ENCODE peak calls at places on chromosomes 11 and 22, in eight cellular contexts. C, I, V, F, Z, H, M and A are unnamed samples.

GRCh38 chr11:79237111-79237510 is 203.7 kb downstream of the TENM4 start:
- DNase-seq in Z (no peak), I (no peak), H (no peak), V (no peak), C (no peak), M (no peak), F (no peak), A (no peak)

GRCh38 chr11:107713009-107713408 is 1.2 kb upstream of the SLN start:
- DNase-seq in M (no peak), C (no peak), Z (no peak), I (no peak), H (no peak), F (no peak), V (no peak), A (no peak)

GRCh38 chr22:45892681-45893461 is 84.1 kb downstream of the WNT7B start:
- DNase-seq in Z (no peak), V (no peak), M (no peak), C (no peak), F (no peak), H (no peak), I (no peak), A (no peak)

GRCh38 chr11:45913942-45914635 is 3.6 kb downstream of the PEX16 start:
- DNase-seq in V (no peak), Z (no peak), M (no peak), H (no peak), I (no peak), C (no peak), F (no peak), A (no peak)

GRCh38 chr11:77115181-77115611 is 12.6 kb downstream of the OMP start:
- DNase-seq in V (no peak), M (no peak), Z (no peak), H (no peak), F (peak), I (no peak), C (no peak), A (no peak)

GRCh38 chr11:130999992-131000770 is 83.9 kb upstream of the SNX19 start:
- DNase-seq in H (no peak), M (no peak), Z (no peak), C (no peak), F (peak), V (peak), I (no peak), A (no peak)

GRCh38 chr22:48354082-48354481 is 1473.6 kb downstream of the BRD1 start:
- DNase-seq in H (no peak), V (no peak), F (peak), M (no peak), Z (no peak), C (no peak), I (no peak), A (no peak)

GRCh38 chr11:120115272-120116000 is 22.5 kb downstream of the TRIM29 start:
- DNase-seq in C (no peak), M (no peak), H (no peak), F (no peak), I (no peak), Z (no peak), V (no peak), A (no peak)

GRCh38 chr11:6928916-6929315 is 2.7 kb downstream of the ZNF215 start:
- DNase-seq in I (no peak), M (peak), F (no peak), Z (no peak), C (no peak), H (no peak), V (no peak), A (no peak)

GRCh38 chr11:129375731-129376657 is at the start of gene BARX2:
- DNase-seq in F (no peak), C (peak), V (peak), I (no peak), H (no peak), Z (peak), M (peak), A (no peak)

GRCh38 chr11:63609536-63609935 is 4.7 kb downstream of the PLAAT3 start:
- DNase-seq in F (no peak), V (no peak), Z (peak), I (no peak), M (no peak), C (peak), H (peak), A (no peak)

GRCh38 chr11:129703846-129704245 is 111.8 kb upstream of the TMEM45B start:
- DNase-seq in M (no peak), H (no peak), F (no peak), V (no peak), Z (no peak), C (no peak), I (no peak), A (no peak)

GRCh38 chr22:39901519-39902146 is 749 bp downstream of the GRAP2 start:
- DNase-seq in C (no peak), V (no peak), H (no peak), F (no peak), M (no peak), I (no peak), Z (no peak), A (no peak)

GRCh38 chr11:117717485-117718314 is 79.3 kb downstream of the DSCAML1 start:
- DNase-seq in Z (peak), F (peak), I (no peak), C (no peak), H (peak), V (no peak), M (peak), A (no peak)

GRCh38 chr11:78651136-78651775 is 76.6 kb upstream of the NARS2 start:
- DNase-seq in C (no peak), F (no peak), I (no peak), H (no peak), V (no peak), Z (no peak), M (peak), A (peak)

GRCh38 chr11:128865490-128865889 is 1.6 kb downstream of the KCNJ1 start:
- DNase-seq in V (no peak), I (no peak), Z (no peak), C (no peak), F (no peak), H (no peak), M (no peak), A (no peak)

GRCh38 chr11:11408436-11409221 is 55.6 kb upstream of the CSNK2A3 start:
- DNase-seq in I (no peak), V (no peak), M (no peak), H (no peak), F (no peak), C (peak), Z (peak), A (no peak)

GRCh38 chr22:19745155-19746133 is 15.1 kb upstream of the TBX1 start:
- DNase-seq in M (no peak), V (no peak), F (no peak), I (no peak), Z (no peak), H (no peak), C (no peak), A (no peak)

DNA sequence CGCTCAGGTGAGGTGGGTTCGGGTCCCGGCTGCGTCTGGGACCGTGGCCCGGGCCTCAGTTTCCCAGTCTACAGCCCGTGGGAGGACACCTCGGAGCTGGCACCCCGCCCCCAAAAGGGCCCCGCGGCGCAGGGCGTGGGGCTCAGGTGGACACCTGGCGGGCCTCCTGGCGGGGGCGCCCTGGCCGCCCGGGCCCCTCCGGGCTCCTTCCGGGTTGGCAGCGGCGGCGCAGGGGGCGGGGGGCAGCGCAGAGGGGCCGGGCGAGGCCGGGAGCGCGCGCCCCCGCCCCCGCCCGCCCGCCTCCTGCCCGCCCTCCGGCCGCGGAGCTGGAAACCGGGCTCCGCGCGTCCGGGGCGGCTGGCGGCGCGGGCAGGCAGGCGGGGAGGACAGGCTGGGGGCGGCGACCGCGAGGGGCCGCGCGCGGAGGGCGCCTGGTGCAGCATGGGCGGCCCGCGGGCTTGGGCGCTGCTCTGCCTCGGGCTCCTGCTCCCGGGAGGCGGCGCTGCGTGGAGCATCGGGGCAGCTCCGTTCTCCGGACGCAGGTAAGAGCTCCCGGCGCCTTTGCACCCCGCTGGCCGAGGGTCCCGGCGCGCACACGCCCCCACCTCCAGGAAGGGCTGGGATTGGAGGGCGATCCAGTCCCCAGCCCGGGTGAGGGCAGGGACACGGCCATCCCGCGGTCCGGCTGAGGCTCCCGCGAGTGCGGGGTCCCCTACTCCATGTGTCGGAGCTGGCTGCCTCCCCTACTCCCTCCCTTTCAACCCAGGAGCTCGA is at the start of gene EMID1:
- DNase-seq in M (peak), H (peak), Z (no peak), F (no peak), C (peak), I (peak), V (no peak), A (no peak)
- TF ChIP-seq CTCF in M (peak), H (no peak), Z (no peak), F (no peak), C (no peak), I (no peak), V (peak), A (no peak)

GRCh38 chr22:26551568-26551967 is 38.4 kb downstream of the TPST2 start:
- DNase-seq in C (no peak), Z (no peak), M (no peak), F (no peak), I (no peak), V (no peak), H (no peak), A (no peak)
- TF ChIP-seq CTCF in C (no peak), Z (no peak), M (no peak), F (no peak), I (no peak), V (no peak), H (no peak), A (no peak)

GRCh38 chr22:20803696-20804324 is 29.9 kb downstream of the SERPIND1 start:
- DNase-seq in F (peak), H (no peak), M (peak), I (peak), V (no peak), C (peak), Z (peak), A (no peak)
- TF ChIP-seq CTCF in F (peak), H (no peak), M (peak), I (no peak), V (peak), C (no peak), Z (peak), A (peak)

DNA sequence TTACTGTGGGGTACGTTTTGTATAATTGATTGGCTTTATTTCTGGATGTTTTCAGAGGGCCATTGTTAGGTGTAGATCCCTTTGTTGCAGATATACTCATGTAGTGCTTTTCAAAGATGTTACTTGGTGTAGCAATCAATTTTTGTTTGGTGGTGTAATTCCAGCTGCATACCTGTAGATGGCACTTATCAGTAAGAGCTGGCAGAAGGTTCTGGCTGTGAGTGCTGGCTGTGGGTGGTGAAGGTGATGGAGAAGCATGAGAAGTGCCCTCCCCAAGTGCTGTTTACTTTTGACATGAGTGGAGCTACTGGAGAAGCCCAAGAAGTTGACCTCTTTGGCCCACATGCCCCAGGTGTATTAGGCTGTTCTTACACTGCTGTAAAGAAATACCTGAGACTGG is 1074.9 kb downstream of the FAM181B start:
- DNase-seq in C (no peak), V (no peak), F (peak), M (peak), H (no peak), Z (no peak), I (no peak), A (no peak)
- TF ChIP-seq CTCF in C (no peak), V (peak), F (peak), M (peak), H (no peak), Z (no peak), I (no peak), A (peak)

DNA sequence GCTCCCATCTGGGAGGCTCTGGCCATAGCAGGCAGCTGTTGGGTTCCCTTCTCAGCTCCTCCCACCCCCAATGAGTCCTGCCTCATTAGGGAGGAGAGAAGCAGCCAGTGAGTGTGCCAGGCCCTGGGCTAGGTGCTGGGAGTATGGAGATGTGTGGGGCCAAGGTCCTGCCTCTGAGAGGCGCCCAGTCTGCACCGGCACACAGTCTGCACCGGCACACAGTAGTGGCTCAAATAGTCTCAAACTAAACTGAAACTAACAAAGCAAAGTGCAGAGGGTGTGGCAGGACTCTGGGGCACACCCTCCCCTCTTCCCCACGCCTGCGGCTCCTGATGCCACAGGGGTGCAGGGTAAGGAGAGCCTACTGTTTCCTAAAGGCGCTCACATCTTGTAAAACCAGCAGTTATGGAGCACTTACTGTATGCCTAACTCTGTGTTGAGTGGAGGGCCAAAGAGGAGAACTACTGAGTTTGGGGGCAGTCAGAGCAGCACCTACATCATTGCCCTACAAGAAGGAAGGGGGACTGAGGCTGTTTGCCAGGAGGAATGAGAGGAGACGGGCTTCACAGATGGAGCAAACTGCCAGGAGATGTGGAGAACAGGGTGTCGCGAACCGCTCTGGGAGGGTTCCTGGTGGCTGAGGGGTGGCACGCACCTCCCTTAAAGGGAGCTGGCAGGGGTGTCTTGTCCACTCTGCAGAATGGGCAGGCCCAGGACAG is 959 bp upstream of the SH3BP1 start:
- DNase-seq in C (no peak), M (no peak), F (no peak), Z (no peak), V (no peak), I (no peak), H (no peak), A (no peak)
- TF ChIP-seq CTCF in C (no peak), M (no peak), F (no peak), Z (no peak), V (no peak), I (no peak), H (no peak), A (no peak)

DNA sequence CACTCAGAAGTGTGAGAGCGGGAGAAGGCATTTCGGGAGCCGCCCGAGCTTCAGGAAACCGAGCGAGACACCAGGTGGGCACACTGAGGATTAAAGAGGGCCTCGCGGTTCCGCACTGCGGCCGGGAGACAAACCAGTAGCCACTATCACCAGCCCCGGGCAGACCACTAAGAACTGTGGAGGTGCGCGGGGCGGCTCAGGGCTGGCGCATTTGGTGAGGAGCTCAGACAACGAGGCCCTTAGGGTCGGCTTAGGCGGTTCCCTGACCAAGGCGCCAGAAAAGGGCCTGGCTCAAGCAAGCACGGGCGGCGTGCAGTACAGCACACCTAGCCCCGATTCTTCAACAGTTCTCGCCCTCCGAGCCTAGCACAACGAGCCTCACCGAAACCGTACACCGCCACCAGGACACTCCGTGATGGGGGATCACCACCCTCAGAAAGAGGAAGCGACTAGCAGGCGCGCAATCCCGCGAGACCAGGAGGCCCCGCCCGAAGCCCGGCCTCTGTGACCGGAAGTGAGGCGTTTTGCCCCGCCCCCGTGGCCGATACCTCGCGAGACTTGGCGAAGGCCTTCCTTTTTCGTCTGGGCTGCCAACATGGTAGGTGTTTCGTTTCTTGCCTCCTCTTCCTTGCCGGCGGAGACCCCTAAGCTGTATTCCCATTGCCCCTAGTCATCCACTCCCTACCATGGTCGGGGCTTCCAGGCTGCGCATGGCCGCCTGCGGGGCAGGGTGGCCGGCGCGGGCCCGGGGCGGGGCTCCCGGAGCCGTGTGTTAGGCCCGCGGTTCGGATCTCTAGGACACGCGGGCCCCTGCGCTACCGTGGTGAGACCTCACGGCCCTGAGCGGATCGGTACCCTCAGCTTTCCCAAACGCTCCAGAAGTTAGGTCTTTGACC is at the start of the genes RPL27A and TRIM66:
- DNase-seq in I (peak), C (peak), Z (peak), H (peak), V (peak), F (peak), M (peak), A (peak)
- TF ChIP-seq CTCF in I (peak), C (peak), Z (peak), H (no peak), V (no peak), F (no peak), M (no peak), A (no peak)

GRCh38 chr22:31399211-31400022 is at the start of gene DRG1:
- DNase-seq in C (peak), I (peak), M (peak), V (peak), Z (peak), H (peak), F (peak), A (peak)

GRCh38 chr22:31394326-31394725 is 5.1 kb upstream of the DRG1 start:
- DNase-seq in F (no peak), C (no peak), H (no peak), I (no peak), Z (no peak), V (no peak), M (no peak), A (no peak)

DNA sequence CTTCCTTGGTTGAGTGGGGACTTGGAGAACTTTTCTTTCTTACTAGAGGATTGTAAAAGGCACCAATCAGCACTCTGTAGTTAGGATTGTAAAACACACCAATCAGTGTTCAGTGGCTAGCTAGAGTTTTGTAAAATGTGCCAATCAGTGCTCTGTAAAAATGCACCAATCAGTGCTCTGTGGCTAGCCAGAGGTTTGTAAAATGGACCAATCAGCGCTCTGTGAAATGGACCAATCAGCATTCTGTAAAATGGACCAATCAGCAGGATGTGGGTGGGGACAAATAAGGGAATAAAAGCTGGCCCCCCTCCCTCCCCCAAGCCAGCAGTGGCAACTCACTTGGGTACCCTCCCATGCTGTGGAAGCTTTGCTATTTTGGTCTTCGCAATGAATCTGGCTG is 5.5 kb upstream of the DRG1 start:
- DNase-seq in F (no peak), C (peak), H (no peak), V (no peak), I (no peak), Z (no peak), M (no peak), A (no peak)
- TF ChIP-seq CTCF in F (no peak), C (no peak), H (no peak), V (no peak), I (no peak), Z (no peak), M (no peak), A (no peak)

GRCh38 chr22:41094036-41094435 is 1.6 kb downstream of the EP300 start:
- DNase-seq in H (no peak), M (peak), Z (no peak), I (no peak), F (no peak), V (no peak), C (peak), A (no peak)

GRCh38 chr22:41092847-41093371 is 517 bp downstream of the EP300 start:
- DNase-seq in C (peak), Z (peak), V (no peak), M (peak), F (peak), I (peak), H (no peak), A (no peak)

GRCh38 chr22:41096391-41096790 is 4.0 kb downstream of the EP300 start:
- DNase-seq in V (no peak), C (no peak), M (no peak), F (no peak), Z (no peak), I (no peak), H (no peak), A (no peak)

GRCh38 chr22:41091139-41092022 is 1.0 kb upstream of the EP300 start:
- DNase-seq in M (peak), Z (peak), F (peak), C (peak), I (peak), H (peak), V (peak), A (peak)

GRCh38 chr22:41092023-41092817 is at the start of gene EP300:
- DNase-seq in F (peak), I (peak), M (peak), H (peak), C (peak), Z (peak), V (peak), A (peak)
- TF ChIP-seq CTCF in F (no peak), I (peak), M (peak), H (no peak), C (peak), Z (no peak), V (peak), A (peak)